ENCODE peak calls at places on chromosomes 13 and 19, in four cellular contexts. R, V, I and D are unnamed samples.

GRCh38 chr19:29805026-29805925 is 6.5 kb upstream of the CCNE1 start:
- DNase-seq in R (no peak), V (no peak), I (no peak), D (peak; percentile 35)

GRCh38 chr13:88395804-88396203 is 724.6 kb downstream of the SLITRK5 start:
- DNase-seq in V (no peak), I (no peak), R (no peak), D (no peak)

GRCh38 chr13:30610311-30610710 is 7.4 kb upstream of the USPL1 start:
- DNase-seq in R (no peak), I (no peak), V (no peak), D (no peak)

GRCh38 chr13:87671824-87672603 is 843 bp downstream of the SLITRK5 start:
- DNase-seq in R (peak; percentile 58), V (no peak), I (peak; percentile 47), D (peak; percentile 72)

GRCh38 chr19:19630426-19630825 is 2.4 kb upstream of the LPAR2 start:
- DNase-seq in I (no peak), V (no peak), R (no peak), D (no peak)

GRCh38 chr13:113187905-113188595 is 20.4 kb downstream of the PCID2 start:
- DNase-seq in V (no peak), R (no peak), I (no peak), D (no peak)

GRCh38 chr19:13033244-13033643 is 38.0 kb downstream of the NFIX start:
- DNase-seq in R (no peak), I (no peak), V (no peak), D (no peak)

GRCh38 chr19:41792513-41793413 is 3.6 kb upstream of the CEACAM3 start:
- DNase-seq in I (peak; percentile 57), R (peak; percentile 78), V (peak; percentile 61), D (no peak)

GRCh38 chr13:33279898-33280549 is 5.5 kb downstream of the STARD13 start:
- DNase-seq in I (no peak), V (no peak), R (no peak), D (no peak)

GRCh38 chr19:34578173-34578572 is 96.6 kb downstream of the WTIP start:
- DNase-seq in R (no peak), I (no peak), V (no peak), D (no peak)
- H3K4me3 ChIP-seq in R (no peak overlapping the region), I (no peak overlapping the region), V (no peak overlapping the region), D (no peak overlapping the region)

GRCh38 chr13:97279913-97280312 is 57.8 kb downstream of the MBNL2 start:
- DNase-seq in R (no peak), I (no peak), V (no peak), D (no peak)
- H3K4me3 ChIP-seq in R (no peak overlapping the region), I (no peak overlapping the region), V (no peak overlapping the region), D (no peak overlapping the region)

GRCh38 chr13:97142452-97142851 is 79.7 kb upstream of the MBNL2 start:
- DNase-seq in V (no peak), I (no peak), R (no peak), D (no peak)
- H3K4me3 ChIP-seq in V (no peak overlapping the region), I (no peak overlapping the region), R (peak overlapping the region; percentile 68), D (peak overlapping the region; percentile 53)

GRCh38 chr19:11617207-11618062 is 20.2 kb downstream of the ZNF627 start:
- DNase-seq in V (no peak), R (no peak), I (no peak), D (no peak)
- H3K4me3 ChIP-seq in V (no peak overlapping the region), R (no peak overlapping the region), I (no peak overlapping the region), D (no peak overlapping the region)

GRCh38 chr19:40467007-40467565 is 285 bp downstream of the SPTBN4 start:
- DNase-seq in R (peak; percentile 76), I (no peak), V (no peak), D (peak; percentile 87)
- H3K4me3 ChIP-seq in R (peak overlapping the region; percentile 58), I (peak overlapping the region; percentile 55), V (peak overlapping the region; percentile 60), D (peak overlapping the region; percentile 98)

GRCh38 chr19:53333466-53334449 is at the start of gene ZNF845:
- DNase-seq in R (peak; percentile 99), V (peak; percentile 98), I (peak; percentile 97), D (peak; percentile 98)

GRCh38 chr19:53333071-53333465 is 481 bp upstream of the ZNF845 start:
- DNase-seq in R (peak; percentile 73), V (peak; percentile 42), I (peak; percentile 72), D (peak; percentile 82)

GRCh38 chr19:53328967-53329366 is 4.6 kb upstream of the ZNF845 start:
- DNase-seq in I (peak; percentile 77), R (peak; percentile 89), V (no peak), D (peak; percentile 89)

DNA sequence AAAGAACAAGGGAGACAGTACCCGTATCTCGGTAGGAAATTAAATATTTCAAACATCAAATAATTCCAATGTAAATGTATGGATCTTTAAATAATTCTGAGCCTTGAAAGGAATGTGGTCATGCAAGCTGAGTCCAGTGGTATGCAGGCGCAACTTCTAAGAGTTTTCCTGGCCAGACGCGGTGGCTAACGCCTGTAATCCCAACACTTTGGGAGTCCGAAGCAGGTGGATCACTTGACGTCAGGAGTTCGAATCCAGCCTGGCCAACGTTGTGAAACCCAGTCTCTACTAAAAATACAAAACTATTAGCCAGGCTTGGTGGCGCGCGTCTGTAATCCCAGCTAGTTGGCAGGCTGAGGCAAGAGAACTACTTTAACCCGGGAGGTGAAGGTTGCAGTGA is 1.1 kb upstream of the ZNF845 start:
- DNase-seq in R (no peak), V (no peak), I (no peak), D (no peak)
- H3K4me3 ChIP-seq in R (no peak overlapping the region), V (peak overlapping the region; percentile 71), I (no peak overlapping the region), D (no peak overlapping the region)

DNA sequence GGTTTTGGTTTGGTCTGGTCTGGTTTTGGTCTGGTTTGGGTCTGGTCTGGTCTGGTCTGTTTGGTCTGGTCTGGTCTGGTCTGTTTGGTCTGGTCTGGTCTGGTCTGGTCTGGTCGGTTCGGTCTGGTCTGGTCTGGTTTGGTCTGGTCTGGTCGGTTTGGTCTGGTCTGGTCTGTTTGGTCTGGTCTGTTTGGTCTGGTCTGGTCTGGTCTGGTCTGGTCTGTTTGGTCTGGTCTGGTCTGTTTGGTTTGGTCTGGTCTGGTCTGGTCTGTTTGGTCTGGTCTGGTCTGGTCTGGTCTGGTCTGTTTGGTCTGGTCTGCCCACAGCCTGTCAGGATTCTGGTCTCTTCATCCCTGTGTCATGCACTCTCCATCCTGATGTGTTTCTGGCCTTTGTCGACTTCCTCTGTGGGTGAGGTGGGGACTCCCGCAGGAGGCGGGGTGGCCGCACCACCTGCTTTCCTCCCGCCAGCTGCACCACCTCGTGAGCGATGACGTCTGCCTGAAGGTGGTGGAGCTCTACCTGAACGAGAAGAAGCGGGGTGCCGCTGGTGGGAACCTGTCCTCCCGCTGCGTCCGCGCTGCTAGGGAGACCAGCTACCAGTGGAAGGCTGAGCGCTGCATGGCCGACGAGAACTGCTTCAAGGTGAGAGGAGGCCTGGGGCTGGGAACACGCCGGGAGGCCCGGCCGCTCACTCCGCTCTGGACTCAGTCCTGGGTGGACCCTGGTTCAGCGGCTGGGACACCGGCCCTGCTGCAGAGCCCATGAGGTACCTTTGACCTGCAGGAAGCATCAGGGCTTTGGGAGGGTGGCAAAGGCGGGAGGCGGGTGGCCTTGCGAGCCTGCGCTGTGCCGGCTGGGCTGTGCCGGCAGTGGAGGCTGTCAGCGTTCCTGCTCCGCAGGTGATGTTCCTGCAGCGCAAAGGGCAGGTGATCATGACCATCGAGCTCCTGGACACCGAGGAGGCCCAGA is 12.9 kb upstream of the F2RL3 start:
- DNase-seq in V (no peak), I (no peak), R (no peak), D (no peak)
- H3K4me3 ChIP-seq in V (no peak overlapping the region), I (no peak overlapping the region), R (no peak overlapping the region), D (no peak overlapping the region)

GRCh38 chr13:59354665-59355064 is 809.1 kb downstream of the DIAPH3 start:
- DNase-seq in R (no peak), V (no peak), I (no peak), D (no peak)
- H3K4me3 ChIP-seq in R (no peak overlapping the region), V (no peak overlapping the region), I (no peak overlapping the region), D (no peak overlapping the region)

GRCh38 chr19:5903054-5903501 is 512 bp downstream of the NDUFA11 start:
- DNase-seq in V (no peak), R (no peak), I (no peak), D (no peak)
- H3K4me3 ChIP-seq in V (peak overlapping the region; percentile 75), R (peak overlapping the region; percentile 76), I (peak overlapping the region; percentile 4), D (peak overlapping the region; percentile 99)